ENCODE peak calls at places on chromosome 6, in five cellular contexts. F is cardiac muscle cell; U is NCI-H1092 treated with DMSO at 0.1 percent for 48 hours; I is HTR-8/SVneo; K is activated naive CD8-positive, alpha-beta T cell treated with anti-CD3 and anti-CD28 coated beads, Interleukin-2, amount 50 U/mL, for 24 hours. A is an unnamed sample.

GRCh38 chr6:168193816-168194701 is 115.0 kb upstream of the FRMD1 start:
- DNase-seq in F (no peak), U (no peak), I (no peak), K (no peak), A (no peak)

GRCh38 chr6:81816387-81816786 is 63.9 kb upstream of the TENT5A start:
- DNase-seq in F (no peak), U (no peak), I (no peak), K (no peak), A (peak; percentile 15)

GRCh38 chr6:5501837-5502236 is 240.5 kb downstream of the FARS2 start:
- DNase-seq in F (peak; percentile 36), U (peak; percentile 62), I (no peak), K (no peak), A (no peak)

GRCh38 chr6:22657341-22657985 is 88.1 kb downstream of the HDGFL1 start:
- DNase-seq in F (no peak), U (no peak), I (no peak), K (no peak), A (no peak)

GRCh38 chr6:39568896-39569295 is 156.3 kb downstream of the KIF6 start:
- DNase-seq in F (no peak), U (no peak), I (no peak), K (no peak), A (no peak)

GRCh38 chr6:10576226-10576625 is 55.1 kb downstream of the GCNT2 start:
- DNase-seq in F (no peak), U (no peak), I (no peak), K (no peak), A (no peak)

GRCh38 chr6:14784596-14785360 is 461.1 kb upstream of the JARID2 start:
- DNase-seq in F (no peak), U (peak; percentile 5), I (no peak), K (no peak), A (no peak)

GRCh38 chr6:98836025-98836961 is 1.9 kb downstream of the POU3F2 start:
- DNase-seq in F (no peak), U (peak; percentile 64), I (no peak), K (no peak), A (no peak)

GRCh38 chr6:73418081-73418741 is 23.6 kb downstream of the DDX43 start:
- DNase-seq in F (no peak), U (no peak), I (no peak), K (no peak), A (no peak)

GRCh38 chr6:119349341-119350201 is at the start of gene MAN1A1:
- DNase-seq in F (peak; percentile 93), U (peak; percentile 52), I (peak; percentile 93), K (peak; percentile 92), A (peak; percentile 44)

GRCh38 chr6:130547723-130548122 is 181.9 kb downstream of the TMEM200A start:
- DNase-seq in F (no peak), U (no peak), I (no peak), K (no peak), A (no peak)

GRCh38 chr6:3337521-3338350 is 79.0 kb downstream of the PSMG4 start:
- DNase-seq in F (no peak), U (no peak), I (peak; percentile 54), K (no peak), A (peak; percentile 76)

GRCh38 chr6:122778961-122779671 is 400 bp upstream of the FABP7 start:
- DNase-seq in F (peak; percentile 67), U (no peak), I (no peak), K (no peak), A (no peak)

GRCh38 chr6:32166411-32167061 is 2.1 kb downstream of the EGFL8 start:
- DNase-seq in F (no peak), U (no peak), I (no peak), K (no peak), A (no peak)

GRCh38 chr6:82458705-82459104 is 95.1 kb downstream of the TPBG start:
- DNase-seq in F (no peak), U (no peak), I (no peak), K (no peak), A (no peak)

GRCh38 chr6:1910621-1911407 is 301.1 kb downstream of the FOXC1 start:
- DNase-seq in F (no peak), U (no peak), I (no peak), K (no peak), A (no peak)

GRCh38 chr6:135117413-135117968 is 62.9 kb upstream of the HBS1L start:
- DNase-seq in F (no peak), U (no peak), I (no peak), K (no peak), A (no peak)

GRCh38 chr6:113211185-113211584 is 646.0 kb upstream of the MARCKS start:
- DNase-seq in F (no peak), U (peak; percentile 1), I (no peak), K (no peak), A (no peak)

GRCh38 chr6:107083047-107083768 is 32.1 kb downstream of the BEND3 start:
- DNase-seq in F (no peak), U (no peak), I (no peak), K (no peak), A (no peak)

GRCh38 chr6:157461000-157461915 is 80.3 kb downstream of the ZDHHC14 start:
- DNase-seq in F (no peak), U (no peak), I (no peak), K (peak; percentile 73), A (peak; percentile 99)

GRCh38 chr6:104862456-104862855 is 2.7 kb upstream of the HACE1 start:
- DNase-seq in F (no peak), U (no peak), I (no peak), K (no peak), A (peak; percentile 28)

GRCh38 chr6:159540883-159541282 is 152.2 kb downstream of the SOD2 start:
- DNase-seq in F (no peak), U (no peak), I (no peak), K (no peak), A (no peak)

GRCh38 chr6:109351231-109352132 is 30.8 kb downstream of the CD164 start:
- DNase-seq in F (no peak), U (no peak), I (no peak), K (no peak), A (no peak)

GRCh38 chr6:56683882-56684281 is 41.2 kb upstream of the DST start:
- DNase-seq in F (no peak), U (no peak), I (peak; percentile 32), K (no peak), A (peak; percentile 52)

GRCh38 chr6:145115638-145116037 is 619.7 kb downstream of the EPM2A start:
- DNase-seq in F (no peak), U (no peak), I (no peak), K (no peak), A (no peak)

GRCh38 chr6:16800942-16801341 is 39.7 kb upstream of the ATXN1 start:
- DNase-seq in F (peak; percentile 24), U (no peak), I (peak; percentile 22), K (peak; percentile 12), A (no peak)

GRCh38 chr6:138101946-138102731 is 5.1 kb downstream of the PERP start:
- DNase-seq in F (peak; percentile 28), U (no peak), I (no peak), K (no peak), A (no peak)

GRCh38 chr6:43887340-43887858 is 117.4 kb downstream of the VEGFA start:
- DNase-seq in F (no peak), U (no peak), I (no peak), K (no peak), A (no peak)

GRCh38 chr6:163354779-163355431 is 59.6 kb upstream of the QKI start:
- DNase-seq in F (no peak), U (no peak), I (no peak), K (no peak), A (no peak)

GRCh38 chr6:144160452-144160851 is 10.1 kb downstream of the STX11 start:
- DNase-seq in F (no peak), U (no peak), I (peak; percentile 3), K (no peak), A (no peak)

GRCh38 chr6:5082487-5083306 is 2.4 kb upstream of the PPP1R3G start:
- DNase-seq in F (no peak), U (no peak), I (peak; percentile 94), K (no peak), A (no peak)

GRCh38 chr6:6723792-6724318 is 135.3 kb downstream of the LY86 start:
- DNase-seq in F (no peak), U (no peak), I (no peak), K (no peak), A (no peak)

GRCh38 chr6:112040933-112041332 is 13.0 kb upstream of the CCN6 start:
- DNase-seq in F (no peak), U (no peak), I (no peak), K (no peak), A (no peak)

GRCh38 chr6:28956331-28956730 is 32.5 kb upstream of the TRIM27 start:
- DNase-seq in F (no peak), U (no peak), I (no peak), K (no peak), A (no peak)

GRCh38 chr6:69729870-69730449 is 66.8 kb downstream of the LMBRD1 start:
- DNase-seq in F (peak; percentile 13), U (peak; percentile 11), I (no peak), K (no peak), A (no peak)

GRCh38 chr6:3751730-3752537 is 421 bp upstream of the PXDC1 start:
- DNase-seq in F (peak; percentile 92), U (no peak), I (peak; percentile 91), K (peak; percentile 74), A (peak; percentile 87)

GRCh38 chr6:24122139-24122538 is 3.9 kb upstream of the NRSN1 start:
- DNase-seq in F (no peak), U (no peak), I (no peak), K (no peak), A (no peak)

A was measured in dermis microvascular lymphatic vessel endothelial cell.